ENCODE peak calls at places on chromosomes 1 and 21, in four cellular contexts. A, U, F and R are unnamed samples.

GRCh38 chr21:31293986-31294385 is 50.1 kb downstream of the TIAM1 start:
- DNase-seq in A (no peak), U (peak; percentile 92), F (peak; percentile 92), R (no peak)

GRCh38 chr1:37052120-37052519 is 17.8 kb upstream of the GRIK3 start:
- DNase-seq in A (no peak), U (no peak), F (no peak), R (no peak)

GRCh38 chr1:241817956-241818612 is 29.9 kb upstream of the EXO1 start:
- DNase-seq in A (no peak), U (no peak), F (no peak), R (no peak)

GRCh38 chr1:116119876-116120275 is 8.7 kb downstream of the MAB21L3 start:
- DNase-seq in A (no peak), U (no peak), F (no peak), R (no peak)

GRCh38 chr1:230062521-230062920 is 4.5 kb upstream of the GALNT2 start:
- DNase-seq in A (no peak), U (no peak), F (no peak), R (no peak)

GRCh38 chr1:222370911-222371717 is 176.8 kb downstream of the HHIPL2 start:
- DNase-seq in A (no peak), U (peak; percentile 59), F (peak; percentile 57), R (no peak)

GRCh38 chr21:35199733-35200015 is 150.6 kb upstream of the RUNX1 start:
- DNase-seq in A (no peak), U (no peak), F (no peak), R (no peak)

GRCh38 chr1:3529099-3529729 is 74.7 kb downstream of the ARHGEF16 start:
- DNase-seq in A (peak; percentile 56), U (no peak), F (no peak), R (no peak)

GRCh38 chr1:155983191-155984023 is 5.1 kb upstream of the ARHGEF2 start:
- DNase-seq in A (no peak), U (peak; percentile 88), F (peak; percentile 98), R (no peak)

GRCh38 chr1:208820600-208821232 is 576.5 kb upstream of the PLXNA2 start:
- DNase-seq in A (no peak), U (no peak), F (no peak), R (no peak)

GRCh38 chr1:203239906-203240305 is 10.4 kb upstream of the CHIT1 start:
- DNase-seq in A (no peak), U (no peak), F (no peak), R (no peak)

GRCh38 chr1:45375104-45376090 is 35.2 kb upstream of the MUTYH start:
- DNase-seq in A (no peak), U (no peak), F (peak; percentile 6), R (no peak)

GRCh38 chr21:42195378-42196031 is 23.4 kb upstream of the ABCG1 start:
- DNase-seq in A (no peak), U (peak; percentile 21), F (peak; percentile 79), R (no peak)

GRCh38 chr1:217562229-217562878 is 68.5 kb downstream of the GPATCH2 start:
- DNase-seq in A (no peak), U (peak; percentile 51), F (peak; percentile 77), R (no peak)

GRCh38 chr1:7915826-7916225 is 24.8 kb downstream of the TNFRSF9 start:
- DNase-seq in A (no peak), U (no peak), F (no peak), R (no peak)

GRCh38 chr1:162641128-162641527 is 8.9 kb downstream of the DDR2 start:
- DNase-seq in A (no peak), U (no peak), F (no peak), R (no peak)

GRCh38 chr1:191608367-191608766 is 549.9 kb upstream of the RGS18 start:
- DNase-seq in A (no peak), U (no peak), F (no peak), R (no peak)

GRCh38 chr1:206829282-206829681 is 36.1 kb upstream of the IL20 start:
- DNase-seq in A (no peak), U (no peak), F (no peak), R (no peak)

GRCh38 chr1:204331847-204332487 is 27.8 kb downstream of the PLEKHA6 start:
- DNase-seq in A (peak; percentile 83), U (no peak), F (no peak), R (no peak)

GRCh38 chr1:29236993-29237905 is 927 bp downstream of the PTPRU start:
- DNase-seq in A (peak; percentile 52), U (peak; percentile 18), F (peak; percentile 73), R (peak; percentile 84)

GRCh38 chr1:58848818-58849411 is 65.1 kb upstream of the JUN start:
- DNase-seq in A (no peak), U (peak; percentile 97), F (peak; percentile 97), R (no peak)

GRCh38 chr1:224668991-224669390 is 52.9 kb downstream of the CNIH3 start:
- DNase-seq in A (no peak), U (no peak), F (no peak), R (no peak)

GRCh38 chr1:14923400-14924011 is 230.0 kb upstream of the TMEM51 start:
- DNase-seq in A (no peak), U (no peak), F (no peak), R (no peak)

GRCh38 chr1:54490361-54491248 is 57.4 kb upstream of the ACOT11 start:
- DNase-seq in A (peak; percentile 56), U (no peak), F (no peak), R (no peak)

GRCh38 chr1:2628933-2629626 is 3.7 kb downstream of the MMEL1 start:
- DNase-seq in A (no peak), U (no peak), F (no peak), R (peak; percentile 63)

GRCh38 chr1:46181343-46182260 is 5.3 kb upstream of the P3R3URF start:
- DNase-seq in A (peak; percentile 51), U (peak; percentile 43), F (peak; percentile 56), R (no peak)

GRCh38 chr1:245687636-245688535 is 533.1 kb downstream of the KIF26B start:
- DNase-seq in A (no peak), U (no peak), F (no peak), R (peak; percentile 75)

GRCh38 chr1:204591473-204592090 is 75.4 kb downstream of the MDM4 start:
- DNase-seq in A (no peak), U (peak; percentile 23), F (peak; percentile 17), R (no peak)

GRCh38 chr1:246599315-246599714 is 33.1 kb downstream of the CNST start:
- DNase-seq in A (no peak), U (no peak), F (no peak), R (no peak)

GRCh38 chr1:37765937-37766664 is 1.2 kb upstream of the EPHA10 start:
- DNase-seq in A (no peak), U (no peak), F (no peak), R (no peak)

GRCh38 chr1:16915627-16915973 is 6.1 kb upstream of the CROCC start:
- DNase-seq in A (peak; percentile 24), U (no peak), F (peak; percentile 41), R (peak; percentile 69)
- TF ChIP-seq CTCF in A (no peak), U (peak; percentile 16), F (peak; percentile 26), R (no peak)

DNA sequence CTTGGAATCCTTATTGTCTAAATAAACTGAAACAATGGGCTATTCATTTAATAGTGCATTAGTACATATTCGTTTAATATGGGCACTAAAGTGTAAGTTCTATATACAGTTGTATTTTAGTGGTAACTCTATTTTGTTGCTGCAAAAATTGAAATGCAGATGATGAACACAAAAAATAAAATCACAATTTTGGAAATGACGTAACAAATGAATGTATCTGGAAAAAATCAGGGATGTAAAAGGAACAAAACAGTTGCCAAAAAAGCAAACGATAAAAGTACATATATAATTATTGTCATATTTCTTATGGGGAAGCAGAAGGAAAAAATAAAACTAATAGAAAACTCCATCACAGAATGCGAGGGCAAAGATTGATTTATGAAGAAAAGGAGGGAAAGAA is 254.9 kb downstream of the RYR2 start:
- DNase-seq in A (no peak), U (no peak), F (no peak), R (no peak)
- TF ChIP-seq CTCF in A (no peak), U (no peak), F (no peak), R (no peak)

DNA sequence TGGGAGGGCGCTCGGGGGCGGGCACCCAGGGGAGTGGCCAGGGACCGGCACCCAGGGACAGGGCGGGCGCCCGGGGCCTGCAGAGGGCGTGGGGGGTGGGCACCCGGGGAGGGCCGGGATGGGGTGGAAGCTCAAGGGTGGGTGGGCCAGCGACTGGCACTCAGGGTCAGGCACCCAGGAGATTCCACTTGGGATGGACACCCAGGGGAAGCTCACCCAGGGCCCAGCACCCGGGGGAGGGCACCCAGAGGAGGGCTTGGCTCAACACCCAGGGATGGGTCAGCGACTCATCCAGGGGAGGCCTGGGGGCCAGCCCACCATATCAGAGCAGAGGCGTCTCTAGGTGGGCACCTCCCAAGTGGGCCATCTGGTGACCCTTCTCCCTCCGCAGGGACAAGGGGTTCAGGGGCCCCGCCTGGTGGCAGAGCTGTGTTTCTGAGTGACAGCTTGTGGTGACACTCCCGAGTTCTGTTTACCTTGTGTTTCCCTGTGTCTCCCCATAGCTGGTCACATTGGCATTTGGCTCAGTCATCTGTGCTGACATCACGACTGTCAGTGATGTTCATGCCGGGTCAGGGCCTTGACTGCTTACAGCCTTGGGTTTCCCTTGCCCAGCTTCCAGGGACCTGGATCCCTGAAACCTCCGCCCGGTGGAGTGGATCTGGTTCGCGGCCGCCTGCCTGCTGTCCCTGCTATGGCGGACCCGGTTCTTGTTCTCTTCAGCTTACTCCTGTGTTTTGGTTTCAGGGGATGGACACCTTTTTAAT is 749 bp downstream of the IBA57 start:
- DNase-seq in A (peak; percentile 84), U (peak; percentile 61), F (peak; percentile 72), R (peak; percentile 91)
- TF ChIP-seq CTCF in A (no peak), U (peak; percentile 49), F (peak; percentile 5), R (peak; percentile 62)

DNA sequence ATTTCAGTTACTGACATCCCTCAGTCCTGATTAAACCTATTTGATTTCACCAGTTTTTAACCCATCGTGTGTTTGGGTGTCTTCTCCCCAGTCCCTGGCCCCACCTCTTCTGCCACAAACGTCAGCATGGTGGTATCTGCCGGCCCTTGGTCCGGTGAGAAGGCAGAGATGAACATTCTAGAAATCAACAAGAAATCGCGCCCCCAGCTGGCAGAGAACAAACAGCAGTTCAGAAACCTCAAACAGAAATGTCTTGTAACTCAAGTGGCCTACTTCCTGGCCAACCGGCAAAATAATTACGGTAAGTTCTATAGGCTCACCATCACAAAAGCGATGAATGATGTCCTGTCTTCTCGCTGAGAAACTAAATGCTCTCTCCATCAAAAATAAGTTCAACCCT is 28.7 kb downstream of the NBPF3 start:
- DNase-seq in A (no peak), U (peak; percentile 38), F (peak; percentile 50), R (no peak)
- TF ChIP-seq CTCF in A (no peak), U (peak; percentile 71), F (peak; percentile 52), R (no peak)

DNA sequence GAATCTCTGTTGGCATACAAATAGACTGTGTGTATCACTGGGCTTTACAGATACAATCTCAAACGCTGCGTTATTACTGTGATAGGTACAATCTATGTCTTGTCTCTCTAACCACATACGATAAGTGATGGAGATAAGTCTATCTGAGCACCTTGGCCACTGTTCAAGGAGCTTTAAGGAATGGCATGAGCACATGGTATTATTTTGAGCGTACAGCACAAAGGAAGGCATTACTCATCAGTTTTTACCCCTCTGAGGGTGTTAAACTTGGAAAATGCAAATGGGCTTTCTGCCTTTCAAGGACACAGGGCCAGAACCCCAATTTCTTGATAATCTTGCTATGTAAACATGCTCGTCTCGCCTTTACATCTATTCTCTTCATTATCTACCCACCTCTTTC is 11.6 kb upstream of the SIPA1L2 start:
- DNase-seq in A (no peak), U (no peak), F (peak; percentile 16), R (no peak)
- TF ChIP-seq CTCF in A (no peak), U (no peak), F (no peak), R (no peak)